ENCODE peak calls at places on chromosomes 7 and 10, in six cellular contexts. F is WERI-Rb-1, Z is kidney, M is fibroblast of lung, Y is endodermal cell, K is heart right ventricle. R is an unnamed sample.

GRCh38 chr10:14801693-14802092 is 27.0 kb upstream of the FAM107B start:
- DNase-seq in F (no peak), M (no peak), Y (peak), K (no peak), Z (no peak), R (peak)

GRCh38 chr10:116247701-116248100 is 25.3 kb downstream of the GFRA1 start:
- DNase-seq in Y (no peak), K (no peak), F (no peak), Z (no peak), M (peak), R (no peak)

GRCh38 chr10:110843031-110843430 is 28.7 kb upstream of the PDCD4 start:
- DNase-seq in Y (no peak), F (no peak), M (no peak), K (no peak), Z (no peak), R (peak)

GRCh38 chr10:130038019-130038555 is 72.5 kb downstream of the C10orf143 start:
- DNase-seq in M (no peak), F (no peak), Z (no peak), Y (peak), K (no peak), R (no peak)

GRCh38 chr10:14635049-14635710 is 139.5 kb downstream of the FAM107B start:
- DNase-seq in M (no peak), Z (no peak), Y (no peak), F (no peak), K (no peak), R (no peak)

GRCh38 chr7:156778668-156779067 is 114.3 kb downstream of the LMBR1 start:
- DNase-seq in Y (no peak), Z (no peak), K (no peak), F (no peak), M (no peak), R (no peak)

GRCh38 chr10:43076311-43076875 is 476 bp upstream of the RET start:
- DNase-seq in Z (peak), M (no peak), F (no peak), Y (peak), K (no peak), R (no peak)

GRCh38 chr10:70542565-70542938 is 60.0 kb downstream of the PRF1 start:
- DNase-seq in Y (no peak), K (no peak), M (no peak), F (no peak), Z (no peak), R (no peak)

GRCh38 chr10:62016477-62017140 is 115.1 kb downstream of the ARID5B start:
- DNase-seq in Y (no peak), K (no peak), Z (no peak), M (peak), F (no peak), R (no peak)

GRCh38 chr7:80833289-80834104 is 85.4 kb downstream of the SEMA3C start:
- DNase-seq in F (no peak), Z (no peak), K (no peak), Y (no peak), M (peak), R (no peak)

GRCh38 chr7:109476409-109476808 is 906.7 kb downstream of the DNAJB9 start:
- DNase-seq in Z (no peak), K (no peak), M (no peak), F (no peak), Y (no peak), R (no peak)

GRCh38 chr7:89514970-89515369 is 639.3 kb upstream of the STEAP1 start:
- DNase-seq in Z (no peak), K (no peak), Y (no peak), F (no peak), M (no peak), R (no peak)

GRCh38 chr10:130557181-130557580 is 421.0 kb downstream of the GLRX3 start:
- DNase-seq in M (no peak), F (no peak), K (no peak), Z (no peak), Y (peak), R (no peak)

GRCh38 chr10:42630537-42631134 is 7.7 kb downstream of the ZNF33B start:
- DNase-seq in F (no peak), Y (no peak), K (no peak), M (peak), Z (no peak), R (no peak)

GRCh38 chr7:147276783-147277370 is 1160.3 kb downstream of the CNTNAP2 start:
- DNase-seq in Z (no peak), M (no peak), K (no peak), F (no peak), Y (no peak), R (no peak)

DNA sequence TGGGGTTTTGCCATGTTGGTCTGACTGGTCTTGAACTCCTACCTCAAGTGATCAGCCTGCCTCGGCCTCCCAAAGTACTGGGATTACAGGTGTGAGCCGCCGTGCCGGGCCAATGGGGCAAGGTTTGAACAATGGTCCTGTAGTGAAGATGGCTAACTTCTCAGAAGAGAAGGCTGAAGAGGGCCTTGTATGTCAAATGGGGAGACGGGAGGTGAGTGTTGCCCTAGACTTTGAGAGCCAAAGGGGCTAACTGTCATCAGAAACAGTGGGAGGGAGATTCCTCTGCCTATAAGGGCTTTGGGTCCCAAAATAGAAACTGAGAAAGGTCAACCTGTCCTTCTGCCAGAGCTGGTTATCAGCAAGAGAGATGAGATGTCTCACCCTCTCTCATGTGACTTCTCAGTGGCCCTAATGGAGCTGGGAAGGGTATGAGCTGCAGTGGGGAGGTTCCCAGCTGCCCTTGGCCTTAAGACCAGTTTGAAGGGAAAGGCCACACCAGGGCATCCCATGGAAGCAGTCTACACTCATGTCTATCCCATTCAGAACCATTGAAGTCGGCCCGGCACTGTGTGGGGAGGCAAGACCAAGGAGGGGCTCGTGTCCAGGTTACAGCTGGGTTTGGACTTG is 1.3 kb upstream of the SAMD8 start:
- DNase-seq in M (no peak), F (no peak), K (peak), Y (peak), Z (peak), R (no peak)
- H3K4me3 ChIP-seq in M (no peak), F (no peak), K (no peak), Y (peak), Z (no peak), R (no peak)

GRCh38 chr10:126088144-126088543 is 191.8 kb downstream of the FANK1 start:
- DNase-seq in Y (no peak), M (peak), F (no peak), Z (no peak), K (no peak), R (no peak)
- TF ChIP-seq CTCF in Y (peak), M (no peak), F (no peak), Z (no peak), K (no peak), R (no peak)

GRCh38 chr10:98260752-98261151 is 7.2 kb downstream of the LOXL4 start:
- DNase-seq in Z (peak), F (no peak), Y (no peak), K (no peak), M (no peak), R (no peak)

GRCh38 chr10:98257961-98258360 is 10.0 kb downstream of the LOXL4 start:
- DNase-seq in Z (peak), K (no peak), M (no peak), F (no peak), Y (no peak), R (no peak)

GRCh38 chr10:98258683-98259454 is 9.1 kb downstream of the LOXL4 start:
- DNase-seq in K (no peak), Y (no peak), F (no peak), Z (peak), M (peak), R (no peak)

GRCh38 chr10:98260350-98260749 is 7.6 kb downstream of the LOXL4 start:
- DNase-seq in K (no peak), M (no peak), Z (no peak), Y (no peak), F (no peak), R (no peak)

DNA sequence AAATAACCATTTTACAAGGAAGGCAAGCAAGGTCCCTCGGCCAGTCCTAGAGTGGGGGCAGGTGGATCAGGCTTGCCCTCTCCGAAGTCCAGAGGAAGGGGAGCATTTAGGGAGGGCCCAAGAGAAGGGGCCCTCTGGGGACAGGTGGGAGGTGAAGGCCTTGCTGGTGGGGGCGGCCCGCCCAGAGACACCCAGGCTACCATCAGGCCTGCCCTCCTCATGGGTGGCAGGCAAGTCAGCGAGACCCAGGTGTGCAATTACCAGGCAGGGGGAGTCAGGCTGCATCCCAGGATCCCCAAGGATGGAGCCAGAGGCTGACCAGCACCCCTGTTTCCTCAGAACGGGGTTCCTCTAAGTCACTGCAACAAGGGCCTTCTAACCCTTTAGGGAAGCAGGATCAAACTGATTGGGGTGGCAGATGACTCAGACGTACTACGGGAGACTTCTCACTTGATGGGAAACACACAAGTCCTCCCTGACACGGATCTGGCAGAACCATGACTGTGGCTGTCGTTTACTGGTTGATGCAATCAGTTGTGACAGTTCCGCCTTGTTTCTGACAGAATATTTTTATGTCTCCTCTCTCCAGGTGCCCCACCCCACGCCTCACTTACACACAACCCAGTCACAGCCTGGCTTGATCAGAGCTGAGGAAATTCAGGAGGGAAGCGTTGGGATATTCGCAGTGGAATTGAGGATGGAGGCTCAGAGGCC is 8.2 kb downstream of the LOXL4 start:
- DNase-seq in F (no peak), K (no peak), Z (no peak), Y (no peak), M (no peak), R (no peak)
- H3K27ac ChIP-seq in F (no peak), K (no peak), Z (no peak), Y (no peak), M (no peak), R (no peak)

GRCh38 chr10:132064771-132065437 is 842 bp upstream of the JAKMIP3 start:
- DNase-seq in Z (no peak), K (no peak), F (no peak), M (no peak), Y (no peak), R (no peak)
- H3K4me3 ChIP-seq in Z (peak), K (peak), F (no peak), M (peak), Y (no peak), R (peak)

GRCh38 chr10:126133906-126134703 is 237.7 kb downstream of the FANK1 start:
- DNase-seq in K (no peak), F (no peak), Z (no peak), M (peak), Y (no peak), R (no peak)

GRCh38 chr10:126137557-126138221 is 241.3 kb downstream of the FANK1 start:
- DNase-seq in Z (no peak), F (no peak), Y (no peak), M (peak), K (no peak), R (no peak)

GRCh38 chr10:126135939-126136595 is 239.7 kb downstream of the FANK1 start:
- DNase-seq in Y (no peak), M (no peak), Z (no peak), K (no peak), F (no peak), R (no peak)

GRCh38 chr10:126133082-126133620 is 236.8 kb downstream of the FANK1 start:
- DNase-seq in Y (no peak), M (no peak), Z (no peak), K (no peak), F (no peak), R (no peak)

DNA sequence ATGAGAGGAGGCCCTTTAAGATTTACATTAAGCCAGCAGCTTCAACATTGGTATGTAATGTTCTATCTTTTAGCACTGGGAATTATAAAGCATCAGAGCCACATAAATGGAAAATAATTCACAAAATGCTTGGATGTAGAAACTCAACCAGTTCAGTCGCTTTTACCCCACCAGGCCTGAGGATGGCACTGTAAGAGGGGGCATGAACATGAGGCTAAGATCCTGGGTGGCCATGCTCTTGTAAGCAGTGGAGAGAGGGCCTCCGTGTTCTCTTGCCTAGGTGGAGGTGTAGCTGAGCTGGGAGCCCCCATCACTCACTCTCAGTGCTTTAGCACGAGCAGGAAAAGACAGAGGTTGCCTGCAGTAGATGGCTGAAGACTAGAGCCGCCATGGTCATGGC is 238.8 kb downstream of the FANK1 start:
- DNase-seq in Y (peak), Z (no peak), K (no peak), M (no peak), F (peak), R (no peak)
- TF ChIP-seq CTCF in Y (peak), Z (no peak), K (no peak), M (peak), F (peak), R (no peak)

DNA sequence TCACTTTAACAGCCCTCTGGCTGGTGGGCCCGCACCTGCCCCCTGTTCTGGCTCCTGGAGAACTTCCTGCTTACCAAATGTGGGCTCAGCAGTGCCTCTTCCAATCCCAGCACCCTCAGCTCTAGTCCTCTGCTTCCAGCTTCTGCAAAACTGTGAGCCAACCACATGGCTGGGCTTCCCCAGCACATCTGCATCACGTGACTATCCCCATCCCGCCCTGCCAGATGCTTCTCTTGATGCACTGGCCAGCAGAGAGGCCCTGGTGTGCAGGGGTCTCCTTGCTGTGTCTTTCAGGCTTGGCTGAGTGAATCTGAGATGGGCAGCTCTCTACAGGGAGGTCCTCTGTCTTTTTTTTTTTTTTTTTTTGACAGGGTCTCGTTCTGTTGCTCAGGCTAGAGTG is 43.8 kb upstream of the DMBT1 start:
- DNase-seq in M (no peak), K (no peak), Y (no peak), Z (no peak), F (no peak), R (no peak)
- H3K27ac ChIP-seq in M (no peak), K (no peak), Y (no peak), Z (no peak), F (no peak), R (no peak)

DNA sequence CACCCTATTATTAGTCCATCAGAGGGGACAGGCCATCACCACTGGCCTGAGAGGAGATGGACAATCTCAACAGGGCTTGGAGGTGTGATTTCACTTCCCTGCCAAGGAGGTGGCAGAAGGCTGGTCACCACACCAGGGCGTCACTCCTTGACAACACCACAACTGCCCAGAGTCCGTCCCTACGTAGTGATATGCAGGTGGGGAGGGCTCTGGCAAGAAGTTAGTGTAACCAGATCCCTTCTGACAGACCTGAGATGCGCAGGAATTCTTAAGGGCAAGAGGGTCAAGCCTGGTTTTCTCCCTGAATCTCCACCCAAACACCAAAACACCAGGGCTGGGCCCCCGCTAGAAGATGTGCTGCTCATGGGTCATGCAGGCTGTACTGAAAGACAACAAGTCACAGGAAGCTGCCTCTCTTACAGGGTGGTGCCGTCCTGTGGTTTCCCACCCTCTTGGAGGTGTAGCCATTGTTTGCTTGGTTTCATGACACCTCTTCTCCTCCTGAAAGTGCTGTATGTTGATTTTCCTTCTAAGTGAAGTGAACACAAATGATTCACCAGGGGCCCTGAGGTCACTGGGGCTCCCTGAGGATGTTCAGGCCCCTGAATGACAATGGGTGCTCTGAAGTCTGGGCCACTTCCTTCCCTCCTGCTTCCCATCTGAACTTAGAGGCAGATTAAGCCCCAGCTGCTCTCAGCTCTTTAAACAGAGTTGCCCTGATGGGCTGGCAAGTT is 27.1 kb downstream of the ATXN7L1 start:
- DNase-seq in K (no peak), F (no peak), Y (peak), M (no peak), Z (no peak), R (no peak)
- H3K4me3 ChIP-seq in K (no peak), F (no peak), Y (no peak), M (no peak), Z (no peak), R (no peak)

GRCh38 chr10:1715821-1716220 is 21.5 kb downstream of the ADARB2 start:
- DNase-seq in Z (no peak), F (peak), M (no peak), K (no peak), Y (peak), R (no peak)
- TF ChIP-seq CTCF in Z (peak), F (peak), M (no peak), K (no peak), Y (peak), R (no peak)

DNA sequence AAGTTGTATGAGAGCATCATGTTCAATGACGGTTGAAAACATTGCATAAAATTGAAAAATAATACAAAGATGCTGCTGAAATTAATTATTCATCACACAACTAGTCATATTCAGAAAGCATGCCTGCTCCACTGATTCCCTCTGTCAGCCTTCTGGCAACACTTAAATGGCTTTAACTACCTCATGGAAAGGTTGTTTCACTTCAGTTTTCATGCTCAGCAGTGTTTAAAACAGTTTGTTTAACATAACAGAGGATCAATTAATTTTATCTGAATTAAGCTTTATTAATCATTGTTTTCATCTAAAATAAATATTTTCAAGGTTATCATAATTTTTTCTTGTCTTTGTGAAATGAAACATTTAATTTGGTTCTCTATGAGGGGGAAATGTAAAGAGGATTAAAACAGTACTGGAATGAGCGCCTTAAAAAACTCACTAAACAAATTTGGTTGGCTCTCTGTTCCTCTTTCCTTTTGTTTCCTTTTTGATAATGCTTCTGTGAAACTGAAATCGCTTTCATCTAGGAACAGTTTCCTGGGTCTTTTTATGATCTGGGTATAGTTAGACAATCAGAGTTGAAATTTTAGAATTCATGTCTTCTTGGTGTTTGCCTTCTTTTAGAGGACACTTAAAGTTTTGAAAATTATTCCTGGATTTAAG is 427.4 kb downstream of the SH2D4B start:
- DNase-seq in F (no peak), Y (no peak), K (no peak), Z (no peak), M (no peak), R (no peak)
- H3K27ac ChIP-seq in F (no peak), Y (no peak), K (no peak), Z (no peak), M (no peak), R (no peak)